ENCODE peak calls at places on chromosome 7, in five cellular contexts. J is NCI-H1092 treated with DMSO at 0.1 percent for 48 hours, S is left cardiac atrium, Z is T-helper 1 cell, B is right lobe of liver. C is an unnamed sample.

GRCh38 chr7:27151945-27152815 is at the start of gene HOXA3:
- DNase-seq in J (no peak), S (no peak), Z (no peak), B (no peak), C (no peak)

GRCh38 chr7:1668486-1668931 is 1.6 kb upstream of the ELFN1 start:
- DNase-seq in J (no peak), S (peak; percentile 19), Z (no peak), B (peak; percentile 90), C (no peak)

GRCh38 chr7:96321041-96321669 is 743 bp downstream of the SLC25A13 start:
- DNase-seq in J (peak; percentile 69), S (peak; percentile 92), Z (peak; percentile 41), B (peak; percentile 87), C (peak; percentile 39)

GRCh38 chr7:27113991-27114866 is 11.7 kb upstream of the HOXA2 start:
- DNase-seq in J (no peak), S (no peak), Z (no peak), B (peak; percentile 58), C (no peak)

GRCh38 chr7:135930565-135931423 is 46.4 kb downstream of the MTPN start:
- DNase-seq in J (peak; percentile 30), S (no peak), Z (no peak), B (no peak), C (no peak)

GRCh38 chr7:25259487-25260243 is 31.4 kb upstream of the NPVF start:
- DNase-seq in J (peak; percentile 95), S (peak; percentile 55), Z (peak; percentile 60), B (peak; percentile 39), C (peak; percentile 46)

GRCh38 chr7:151291206-151291605 is 42.7 kb upstream of the SMARCD3 start:
- DNase-seq in J (no peak), S (no peak), Z (no peak), B (no peak), C (no peak)

GRCh38 chr7:50278120-50278519 is 26.4 kb upstream of the IKZF1 start:
- DNase-seq in J (no peak), S (no peak), Z (no peak), B (no peak), C (no peak)

GRCh38 chr7:137601642-137602041 is 245.1 kb downstream of the DGKI start:
- DNase-seq in J (no peak), S (no peak), Z (no peak), B (no peak), C (no peak)

GRCh38 chr7:88429382-88429781 is 122.7 kb upstream of the STEAP4 start:
- DNase-seq in J (no peak), S (no peak), Z (no peak), B (no peak), C (no peak)

GRCh38 chr7:37208528-37208927 is 240.1 kb downstream of the ELMO1 start:
- DNase-seq in J (peak; percentile 27), S (peak; percentile 64), Z (no peak), B (peak; percentile 61), C (no peak)

GRCh38 chr7:44541028-44541869 is at the start of gene NPC1L1:
- DNase-seq in J (no peak), S (no peak), Z (no peak), B (peak; percentile 88), C (no peak)

GRCh38 chr7:35729061-35729783 is 34.3 kb upstream of the HERPUD2 start:
- DNase-seq in J (no peak), S (no peak), Z (no peak), B (no peak), C (no peak)

GRCh38 chr7:1669954-1670893 is at the start of gene ELFN1:
- DNase-seq in J (peak; percentile 19), S (peak; percentile 24), Z (no peak), B (peak; percentile 62), C (no peak)

GRCh38 chr7:138352570-138353461 is 107.2 kb upstream of the TRIM24 start:
- DNase-seq in J (no peak), S (no peak), Z (no peak), B (peak; percentile 20), C (no peak)

GRCh38 chr7:11009631-11010030 is 36.0 kb downstream of the PHF14 start:
- DNase-seq in J (no peak), S (no peak), Z (no peak), B (no peak), C (no peak)

GRCh38 chr7:19139706-19140327 is 5.4 kb downstream of the FERD3L start:
- DNase-seq in J (no peak), S (no peak), Z (no peak), B (no peak), C (no peak)

GRCh38 chr7:3501671-3502070 is 200.6 kb downstream of the SDK1 start:
- DNase-seq in J (no peak), S (no peak), Z (no peak), B (no peak), C (no peak)

GRCh38 chr7:43479543-43479942 is 103.4 kb upstream of the STK17A start:
- DNase-seq in J (no peak), S (no peak), Z (no peak), B (no peak), C (no peak)

GRCh38 chr7:45017253-45017652 is 17.3 kb downstream of the CCM2 start:
- DNase-seq in J (no peak), S (no peak), Z (no peak), B (no peak), C (no peak)

GRCh38 chr7:95279417-95279816 is 44.9 kb downstream of the PON1 start:
- DNase-seq in J (no peak), S (no peak), Z (no peak), B (no peak), C (no peak)

GRCh38 chr7:42522227-42522991 is 285.4 kb upstream of the GLI3 start:
- DNase-seq in J (no peak), S (peak; percentile 21), Z (no peak), B (no peak), C (no peak)

GRCh38 chr7:4245866-4246470 is 436.1 kb upstream of the FOXK1 start:
- DNase-seq in J (no peak), S (no peak), Z (no peak), B (no peak), C (no peak)

GRCh38 chr7:55071411-55072188 is 52.8 kb downstream of the EGFR start:
- DNase-seq in J (no peak), S (no peak), Z (no peak), B (no peak), C (no peak)

GRCh38 chr7:37369904-37370303 is 78.8 kb downstream of the ELMO1 start:
- DNase-seq in J (no peak), S (no peak), Z (no peak), B (no peak), C (no peak)

GRCh38 chr7:106425017-106425719 is 140.4 kb upstream of the NAMPT start:
- DNase-seq in J (no peak), S (peak; percentile 66), Z (peak; percentile 3), B (peak; percentile 55), C (no peak)

GRCh38 chr7:31734456-31734855 is 47.4 kb downstream of the PPP1R17 start:
- DNase-seq in J (no peak), S (no peak), Z (no peak), B (no peak), C (no peak)

GRCh38 chr7:117774943-117775342 is 98.3 kb downstream of the CTTNBP2 start:
- DNase-seq in J (peak; percentile 32), S (no peak), Z (no peak), B (no peak), C (no peak)

GRCh38 chr7:137423321-137423720 is 79.8 kb upstream of the PTN start:
- DNase-seq in J (no peak), S (no peak), Z (no peak), B (no peak), C (no peak)

GRCh38 chr7:47807756-47808155 is 140.5 kb downstream of the PKD1L1 start:
- DNase-seq in J (no peak), S (no peak), Z (no peak), B (no peak), C (no peak)

GRCh38 chr7:47186316-47186715 is 395.6 kb downstream of the TNS3 start:
- DNase-seq in J (no peak), S (no peak), Z (no peak), B (no peak), C (no peak)

GRCh38 chr7:41148521-41148951 is 554.4 kb downstream of the INHBA start:
- DNase-seq in J (no peak), S (no peak), Z (no peak), B (no peak), C (no peak)

GRCh38 chr7:150955519-150956394 is 22.4 kb downstream of the KCNH2 start:
- DNase-seq in J (peak; percentile 95), S (peak; percentile 65), Z (no peak), B (no peak), C (no peak)

GRCh38 chr7:46468753-46469356 is 547.8 kb upstream of the IGFBP3 start:
- DNase-seq in J (no peak), S (no peak), Z (no peak), B (no peak), C (no peak)

GRCh38 chr7:155194531-155195140 is 103.0 kb upstream of the INSIG1 start:
- DNase-seq in J (no peak), S (no peak), Z (no peak), B (no peak), C (no peak)

GRCh38 chr7:35248576-35249536 is 5.0 kb downstream of the TBX20 start:
- DNase-seq in J (no peak), S (no peak), Z (no peak), B (no peak), C (no peak)

GRCh38 chr7:81926154-81926553 is 156.3 kb upstream of the HGF start:
- DNase-seq in J (no peak), S (no peak), Z (no peak), B (no peak), C (no peak)

GRCh38 chr7:496528-497295 is 22.9 kb downstream of the PDGFA start:
- DNase-seq in J (no peak), S (no peak), Z (no peak), B (peak; percentile 16), C (no peak)

GRCh38 chr7:138900040-138900828 is 81.0 kb downstream of the KIAA1549 start:
- DNase-seq in J (no peak), S (no peak), Z (no peak), B (no peak), C (no peak)

GRCh38 chr7:1812693-1813393 is 142.8 kb downstream of the ELFN1 start:
- DNase-seq in J (no peak), S (no peak), Z (no peak), B (no peak), C (no peak)